ENCODE peak calls at places on chromosomes 2 and 18, in seven cellular contexts. V is GM23338, I is lung, K is body of pancreas, S is fibroblast of pulmonary artery, X is PC-3, T is aorta. L is an unnamed sample.
A peak's percentile ranks its signal among the peaks of the same experiment; 100 is the strongest.

GRCh38 chr18:50830544-50830943 is 10.7 kb upstream of the MRO start:
- DNase-seq in V (no peak), S (no peak), T (peak; percentile 61), X (no peak), K (no peak), I (no peak), L (no peak)

GRCh38 chr2:9149726-9150567 is 56.7 kb upstream of the ASAP2 start:
- DNase-seq in X (no peak), I (no peak), V (no peak), S (no peak), K (no peak), T (no peak), L (no peak)

GRCh38 chr2:70514612-70515055 is 39.0 kb downstream of the TGFA start:
- DNase-seq in V (no peak), X (no peak), I (peak; percentile 80), K (peak; percentile 91), S (no peak), T (no peak), L (no peak)

GRCh38 chr2:159712929-159713575 is 746 bp downstream of the MARCHF7 start:
- DNase-seq in T (no peak), K (no peak), S (peak; percentile 26), X (peak; percentile 7), V (peak; percentile 27), I (no peak), L (peak; percentile 31)

GRCh38 chr2:30282081-30282480 is 50.7 kb downstream of the LBH start:
- DNase-seq in T (no peak), V (no peak), S (no peak), K (no peak), X (no peak), I (no peak), L (no peak)

GRCh38 chr18:11154369-11154982 is 5.1 kb upstream of the PIEZO2 start:
- DNase-seq in I (no peak), V (peak; percentile 73), X (peak; percentile 54), S (peak; percentile 81), K (no peak), T (no peak), L (peak; percentile 78)

GRCh38 chr2:209771474-209772292 is at the start of gene UNC80:
- DNase-seq in V (peak; percentile 88), T (peak; percentile 67), K (peak; percentile 77), I (peak; percentile 43), X (peak; percentile 27), S (peak; percentile 63), L (peak; percentile 55)

GRCh38 chr2:149701241-149701640 is 113.7 kb upstream of the MMADHC start:
- DNase-seq in I (no peak), K (no peak), V (no peak), S (no peak), T (no peak), X (no peak), L (no peak)

GRCh38 chr18:13260927-13261471 is 42.4 kb downstream of the LDLRAD4 start:
- DNase-seq in S (no peak), I (no peak), K (no peak), V (no peak), T (no peak), X (no peak), L (no peak)

GRCh38 chr2:26324903-26325302 is 21.0 kb upstream of the SELENOI start:
- DNase-seq in X (no peak), S (no peak), I (no peak), K (no peak), T (no peak), V (no peak), L (no peak)

GRCh38 chr2:230757476-230757875 is 44.8 kb downstream of the CAB39 start:
- DNase-seq in X (peak; percentile 50), V (no peak), S (peak; percentile 88), K (no peak), I (no peak), T (no peak), L (peak; percentile 77)

GRCh38 chr2:72214429-72215143 is 66.9 kb upstream of the CYP26B1 start:
- DNase-seq in I (no peak), K (no peak), V (no peak), S (peak; percentile 78), X (peak; percentile 43), T (no peak), L (peak; percentile 90)

GRCh38 chr2:1047485-1047884 is 96.8 kb downstream of the SNTG2 start:
- DNase-seq in K (no peak), S (peak; percentile 23), T (no peak), V (peak; percentile 67), X (peak; percentile 24), I (no peak), L (peak; percentile 7)

GRCh38 chr2:102558463-102558862 is 60.9 kb upstream of the SLC9A2 start:
- DNase-seq in K (no peak), I (no peak), X (no peak), V (no peak), S (peak; percentile 3), T (no peak), L (peak; percentile 12)

GRCh38 chr2:119106301-119106897 is 52.2 kb downstream of the C1QL2 start:
- DNase-seq in I (peak; percentile 36), T (no peak), X (peak; percentile 47), S (peak; percentile 45), K (peak; percentile 44), V (peak; percentile 83), L (peak; percentile 31)

GRCh38 chr2:79373359-79374115 is 139.3 kb upstream of the CTNNA2 start:
- DNase-seq in I (no peak), S (no peak), X (no peak), K (no peak), T (no peak), V (no peak), L (no peak)

GRCh38 chr2:79370976-79371550 is 141.8 kb upstream of the CTNNA2 start:
- DNase-seq in X (no peak), K (no peak), I (no peak), V (no peak), T (no peak), S (no peak), L (no peak)

GRCh38 chr2:79375817-79376216 is 137.0 kb upstream of the CTNNA2 start:
- DNase-seq in S (no peak), V (no peak), T (no peak), X (no peak), I (no peak), K (no peak), L (no peak)
- H3K4me3 ChIP-seq in S (no peak overlapping the region), V (no peak overlapping the region), T (no peak overlapping the region), X (no peak overlapping the region), I (no peak overlapping the region), K (no peak overlapping the region), L (no peak overlapping the region)

DNA sequence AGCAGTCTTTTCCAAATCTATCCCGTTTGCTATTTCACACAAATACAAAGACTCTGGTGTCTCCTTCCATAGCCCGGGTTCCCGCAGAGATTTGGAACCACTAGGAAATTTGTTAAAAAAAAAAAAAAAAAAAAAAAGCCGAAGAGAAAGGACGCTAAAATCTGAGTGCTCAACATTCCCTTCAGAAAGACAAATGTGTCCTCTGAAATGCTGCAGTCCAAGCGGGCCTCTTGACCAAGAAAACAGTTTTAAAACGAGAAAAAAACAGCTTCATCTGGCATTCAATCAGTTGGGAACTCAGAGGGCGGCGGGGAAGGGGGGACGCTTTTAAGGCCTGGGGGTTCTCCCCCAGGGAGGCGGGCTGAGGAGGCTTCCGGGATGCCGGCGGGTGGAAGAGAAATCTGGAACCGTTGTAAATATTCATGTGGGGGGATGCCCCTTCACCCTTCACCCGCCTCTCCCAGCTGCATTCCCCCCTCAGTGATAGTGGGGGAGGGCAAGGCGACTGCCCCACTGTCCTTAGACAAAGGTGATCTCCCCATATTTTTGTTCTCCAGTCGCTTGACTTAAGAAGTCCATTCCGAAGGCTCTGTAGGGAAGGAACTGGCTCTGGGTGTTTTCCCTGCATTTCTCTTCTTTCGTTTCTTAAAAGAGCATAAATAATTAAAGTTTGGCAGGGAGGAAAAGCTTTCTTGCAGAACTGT is 3.3 kb upstream of the HOXD11 start:
- DNase-seq in V (peak; percentile 45), X (no peak), T (peak; percentile 17), K (no peak), I (no peak), S (no peak), L (no peak)
- H3K4me3 ChIP-seq in V (peak overlapping the region; percentile 46), X (no peak overlapping the region), T (no peak overlapping the region), K (no peak overlapping the region), I (no peak overlapping the region), S (no peak overlapping the region), L (no peak overlapping the region)

DNA sequence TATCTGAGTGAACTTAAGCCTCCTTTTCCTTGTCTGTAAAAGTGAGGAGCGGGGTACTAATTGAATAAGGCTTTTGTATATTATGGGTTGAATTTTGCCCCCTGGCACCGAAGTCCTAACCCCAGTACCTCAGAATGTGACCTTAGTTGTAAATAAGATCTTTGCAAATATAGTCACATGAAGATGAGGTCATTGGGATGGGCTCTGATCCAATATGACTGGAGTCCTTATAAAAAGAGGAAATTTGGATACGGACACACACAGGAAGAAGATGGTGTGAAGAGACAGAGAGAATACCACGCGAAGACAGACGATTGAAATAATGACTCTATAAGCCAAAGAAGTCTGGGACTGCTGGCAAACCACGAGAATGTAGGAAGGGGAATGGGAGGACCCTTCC is 98.5 kb downstream of the CPO start:
- DNase-seq in I (no peak), V (no peak), T (no peak), S (no peak), K (no peak), X (no peak), L (no peak)
- H3K4me3 ChIP-seq in I (no peak overlapping the region), V (no peak overlapping the region), T (no peak overlapping the region), S (no peak overlapping the region), K (no peak overlapping the region), X (no peak overlapping the region), L (no peak overlapping the region)

GRCh38 chr2:128306931-128307460 is 11.7 kb downstream of the HS6ST1 start:
- DNase-seq in K (peak; percentile 12), X (no peak), I (no peak), T (peak; percentile 45), V (no peak), S (no peak), L (no peak)

GRCh38 chr2:128305555-128306080 is 13.1 kb downstream of the HS6ST1 start:
- DNase-seq in T (peak; percentile 43), V (no peak), X (peak; percentile 15), K (no peak), S (peak; percentile 51), I (no peak), L (peak; percentile 52)

GRCh38 chr2:128304715-128305554 is 13.7 kb downstream of the HS6ST1 start:
- DNase-seq in K (peak; percentile 76), V (peak; percentile 77), X (peak; percentile 93), T (peak; percentile 79), I (peak; percentile 76), S (peak; percentile 96), L (peak; percentile 99)

GRCh38 chr2:128307595-128307994 is 11.1 kb downstream of the HS6ST1 start:
- DNase-seq in X (no peak), V (no peak), K (peak; percentile 7), S (no peak), T (peak; percentile 34), I (no peak), L (no peak)

DNA sequence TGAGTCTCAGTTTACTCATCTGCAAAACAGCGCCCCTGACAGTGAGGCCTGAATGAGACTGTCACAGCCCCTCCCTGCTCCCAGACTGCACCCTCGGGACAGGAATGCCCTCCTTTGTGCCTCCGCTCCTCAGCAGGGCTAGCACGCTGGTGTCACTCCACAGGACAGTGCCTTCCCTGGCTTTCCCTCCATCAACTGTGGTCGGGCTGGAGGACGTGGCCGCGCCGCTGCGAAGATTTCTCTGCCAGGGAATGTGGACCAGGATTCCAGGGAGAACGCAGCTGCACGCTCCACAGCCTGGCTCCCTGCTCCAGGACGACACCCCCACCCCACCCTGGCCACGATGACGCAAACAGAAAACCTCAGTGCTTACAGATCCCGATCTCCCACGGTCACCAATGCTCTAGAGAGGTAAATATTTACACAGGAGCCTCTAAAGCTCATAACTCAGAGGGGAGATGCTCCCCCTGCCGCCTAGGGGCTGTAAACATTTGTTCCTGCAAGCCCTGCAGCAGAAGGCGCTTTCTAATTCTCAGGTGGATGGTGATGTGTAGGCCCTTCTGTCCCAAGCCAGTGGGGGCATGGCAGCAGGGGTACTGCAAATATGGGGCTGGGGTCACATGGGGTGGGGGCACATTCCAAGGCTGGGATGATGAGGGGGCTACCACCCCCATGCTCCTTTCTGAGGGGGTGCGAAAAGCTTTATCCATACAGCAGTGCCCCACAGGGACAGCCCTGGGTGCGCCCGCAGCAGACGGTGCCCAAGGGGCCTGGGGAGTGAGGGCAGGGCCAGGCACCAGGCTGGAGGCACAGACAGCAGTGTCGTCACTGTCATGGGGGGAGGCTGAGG is 12.4 kb downstream of the HS6ST1 start:
- DNase-seq in I (peak; percentile 65), S (peak; percentile 86), X (peak; percentile 86), V (peak; percentile 46), T (peak; percentile 63), K (no peak), L (peak; percentile 81)
- H3K4me3 ChIP-seq in I (no peak overlapping the region), S (no peak overlapping the region), X (peak overlapping the region; percentile 30), V (no peak overlapping the region), T (no peak overlapping the region), K (no peak overlapping the region), L (no peak overlapping the region)

L was measured in cardiac fibroblast.